ENCODE peak calls at places on chromosome 16, in nine cellular contexts. One of them, this sample, is unnamed.

GRCh38 chr16:9687737-9688319 is 494.4 kb downstream of the GRIN2A start:
- DNase-seq in testis: no peak
- DNase-seq in lower lobe of right lung: no peak
- DNase-seq in vagina: no peak
- DNase-seq in Peyer's patch: no peak
- DNase-seq in fibroblast of lung: no peak
- DNase-seq in A549: no peak
- DNase-seq in heart left ventricle: no peak
- DNase-seq in colonic mucosa: no peak
- DNase-seq in this sample: no peak

GRCh38 chr16:86515780-86516617 is 5.7 kb downstream of the FOXF1 start:
- DNase-seq in testis: no peak
- DNase-seq in lower lobe of right lung: no peak
- DNase-seq in vagina: no peak
- DNase-seq in Peyer's patch: peak; percentile 44
- DNase-seq in fibroblast of lung: no peak
- DNase-seq in A549: no peak
- DNase-seq in heart left ventricle: no peak
- DNase-seq in colonic mucosa: no peak
- DNase-seq in this sample: peak; percentile 20

GRCh38 chr16:48971571-48972071 is 310.0 kb downstream of the CBLN1 start:
- DNase-seq in testis: no peak
- DNase-seq in lower lobe of right lung: no peak
- DNase-seq in vagina: no peak
- DNase-seq in Peyer's patch: no peak
- DNase-seq in fibroblast of lung: no peak
- DNase-seq in A549: no peak
- DNase-seq in heart left ventricle: no peak
- DNase-seq in colonic mucosa: no peak
- DNase-seq in this sample: no peak

GRCh38 chr16:84864266-84864955 is 44.6 kb downstream of the CRISPLD2 start:
- DNase-seq in testis: peak; percentile 34
- DNase-seq in lower lobe of right lung: no peak
- DNase-seq in vagina: no peak
- DNase-seq in Peyer's patch: no peak
- DNase-seq in fibroblast of lung: no peak
- DNase-seq in A549: no peak
- DNase-seq in heart left ventricle: no peak
- DNase-seq in colonic mucosa: no peak
- DNase-seq in this sample: no peak

GRCh38 chr16:27226476-27226875 is 23.1 kb downstream of the KDM8 start:
- DNase-seq in testis: no peak
- DNase-seq in lower lobe of right lung: peak; percentile 44
- DNase-seq in vagina: no peak
- DNase-seq in Peyer's patch: peak; percentile 65
- DNase-seq in fibroblast of lung: no peak
- DNase-seq in A549: no peak
- DNase-seq in heart left ventricle: no peak
- DNase-seq in colonic mucosa: peak; percentile 63
- DNase-seq in this sample: peak; percentile 74

GRCh38 chr16:85192233-85192632 is 80.0 kb upstream of the CIBAR2 start:
- DNase-seq in testis: no peak
- DNase-seq in lower lobe of right lung: no peak
- DNase-seq in vagina: no peak
- DNase-seq in Peyer's patch: no peak
- DNase-seq in fibroblast of lung: no peak
- DNase-seq in A549: no peak
- DNase-seq in heart left ventricle: no peak
- DNase-seq in colonic mucosa: no peak
- DNase-seq in this sample: no peak

GRCh38 chr16:79006762-79007161 is 593.8 kb downstream of the MAF start:
- DNase-seq in testis: no peak
- DNase-seq in lower lobe of right lung: no peak
- DNase-seq in vagina: no peak
- DNase-seq in Peyer's patch: no peak
- DNase-seq in fibroblast of lung: no peak
- DNase-seq in A549: no peak
- DNase-seq in heart left ventricle: no peak
- DNase-seq in colonic mucosa: no peak
- DNase-seq in this sample: no peak

GRCh38 chr16:5056347-5056746 is 9.4 kb downstream of the C16orf89 start:
- DNase-seq in testis: peak; percentile 26
- DNase-seq in lower lobe of right lung: no peak
- DNase-seq in vagina: no peak
- DNase-seq in Peyer's patch: peak; percentile 54
- DNase-seq in fibroblast of lung: no peak
- DNase-seq in A549: peak; percentile 53
- DNase-seq in heart left ventricle: no peak
- DNase-seq in colonic mucosa: peak; percentile 46
- DNase-seq in this sample: peak; percentile 40

GRCh38 chr16:54456291-54456690 is 169.7 kb upstream of the IRX3 start:
- DNase-seq in testis: no peak
- DNase-seq in lower lobe of right lung: no peak
- DNase-seq in vagina: no peak
- DNase-seq in Peyer's patch: no peak
- DNase-seq in fibroblast of lung: no peak
- DNase-seq in A549: no peak
- DNase-seq in heart left ventricle: no peak
- DNase-seq in colonic mucosa: no peak
- DNase-seq in this sample: no peak

GRCh38 chr16:61148930-61149329 is 887.3 kb downstream of the CDH8 start:
- DNase-seq in testis: no peak
- DNase-seq in lower lobe of right lung: no peak
- DNase-seq in vagina: no peak
- DNase-seq in Peyer's patch: no peak
- DNase-seq in fibroblast of lung: no peak
- DNase-seq in A549: peak; percentile 7
- DNase-seq in heart left ventricle: no peak
- DNase-seq in colonic mucosa: no peak
- DNase-seq in this sample: no peak

GRCh38 chr16:67811899-67812298 is 5.2 kb downstream of the TSNAXIP1 start:
- DNase-seq in testis: no peak
- DNase-seq in lower lobe of right lung: no peak
- DNase-seq in vagina: no peak
- DNase-seq in Peyer's patch: no peak
- DNase-seq in fibroblast of lung: no peak
- DNase-seq in A549: no peak
- DNase-seq in heart left ventricle: no peak
- DNase-seq in colonic mucosa: no peak
- DNase-seq in this sample: no peak

GRCh38 chr16:60991886-60992285 is 1044.4 kb downstream of the CDH8 start:
- DNase-seq in testis: no peak
- DNase-seq in lower lobe of right lung: no peak
- DNase-seq in vagina: no peak
- DNase-seq in Peyer's patch: no peak
- DNase-seq in fibroblast of lung: no peak
- DNase-seq in A549: no peak
- DNase-seq in heart left ventricle: no peak
- DNase-seq in colonic mucosa: no peak
- DNase-seq in this sample: no peak

GRCh38 chr16:11493531-11493929 is 93.2 kb downstream of the LITAF start:
- DNase-seq in testis: peak; percentile 27
- DNase-seq in lower lobe of right lung: no peak
- DNase-seq in vagina: no peak
- DNase-seq in Peyer's patch: no peak
- DNase-seq in fibroblast of lung: no peak
- DNase-seq in A549: no peak
- DNase-seq in heart left ventricle: no peak
- DNase-seq in colonic mucosa: no peak
- DNase-seq in this sample: no peak

DNA sequence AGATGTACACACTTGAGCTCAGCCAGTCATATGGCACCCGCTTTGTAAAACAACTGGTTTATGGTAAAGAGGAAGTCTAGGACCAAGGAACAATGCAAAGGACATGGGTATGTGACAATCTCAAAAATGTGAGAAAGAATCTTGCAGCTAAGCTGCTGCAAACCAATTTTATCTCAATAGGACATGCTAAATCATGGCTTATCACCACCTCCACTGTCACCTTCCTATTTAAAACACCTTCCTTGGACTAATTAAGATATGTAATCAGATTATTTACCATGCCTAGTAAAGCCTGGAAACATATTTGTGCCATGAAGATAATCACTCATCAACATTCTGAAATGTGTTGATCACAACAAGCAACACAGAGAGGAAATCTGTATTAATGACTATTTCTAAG is 622.7 kb downstream of the CDH11 start:
- DNase-seq in testis: no peak
- DNase-seq in lower lobe of right lung: no peak
- DNase-seq in vagina: no peak
- DNase-seq in Peyer's patch: no peak
- DNase-seq in fibroblast of lung: no peak
- DNase-seq in A549: no peak
- DNase-seq in heart left ventricle: no peak
- DNase-seq in colonic mucosa: no peak
- DNase-seq in this sample: no peak
- H3K4me1 ChIP-seq in testis: no peaks in the 10 kb centered on the region
- H3K4me1 ChIP-seq in lower lobe of right lung: no peaks in the 10 kb centered on the region
- H3K4me1 ChIP-seq in vagina: no peaks in the 10 kb centered on the region
- H3K4me1 ChIP-seq in Peyer's patch: no peaks in the 10 kb centered on the region
- H3K4me1 ChIP-seq in fibroblast of lung: no peaks in the 10 kb centered on the region
- H3K4me1 ChIP-seq in A549: no peaks in the 10 kb centered on the region
- H3K4me1 ChIP-seq in heart left ventricle: no peaks in the 10 kb centered on the region
- H3K4me1 ChIP-seq in colonic mucosa: no peaks in the 10 kb centered on the region
- H3K4me1 ChIP-seq in this sample: no peaks in the 10 kb centered on the region

DNA sequence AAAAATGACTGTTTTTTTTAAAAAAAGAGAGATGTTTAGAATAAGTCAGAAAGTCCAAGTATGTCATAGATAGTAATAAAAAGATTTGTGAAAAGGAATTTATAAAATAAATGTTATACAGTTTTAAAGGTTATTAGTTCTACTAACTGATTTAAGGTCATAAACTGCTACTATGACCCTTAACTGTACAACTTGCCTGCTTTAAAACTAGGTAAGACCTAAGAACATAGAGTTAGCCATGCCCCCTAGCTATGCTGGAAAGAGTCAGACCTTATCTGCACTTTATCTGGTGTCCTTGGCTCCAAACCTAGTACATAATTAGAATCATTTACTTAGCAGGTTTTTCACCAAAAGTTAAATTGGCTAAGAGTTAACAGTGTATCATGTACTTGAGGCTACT is 23.5 kb upstream of the SLC6A2 start:
- DNase-seq in testis: no peak
- DNase-seq in lower lobe of right lung: no peak
- DNase-seq in vagina: no peak
- DNase-seq in Peyer's patch: no peak
- DNase-seq in fibroblast of lung: no peak
- DNase-seq in A549: no peak
- DNase-seq in heart left ventricle: no peak
- DNase-seq in colonic mucosa: no peak
- DNase-seq in this sample: no peak
- TF ChIP-seq CTCF in testis: no peak
- TF ChIP-seq CTCF in lower lobe of right lung: no peak
- TF ChIP-seq CTCF in vagina: no peak
- TF ChIP-seq CTCF in Peyer's patch: no peak
- TF ChIP-seq CTCF in fibroblast of lung: no peak
- TF ChIP-seq CTCF in A549: no peak
- TF ChIP-seq CTCF in heart left ventricle: no peak
- TF ChIP-seq CTCF in colonic mucosa: no peak
- TF ChIP-seq CTCF in this sample: no peak

DNA sequence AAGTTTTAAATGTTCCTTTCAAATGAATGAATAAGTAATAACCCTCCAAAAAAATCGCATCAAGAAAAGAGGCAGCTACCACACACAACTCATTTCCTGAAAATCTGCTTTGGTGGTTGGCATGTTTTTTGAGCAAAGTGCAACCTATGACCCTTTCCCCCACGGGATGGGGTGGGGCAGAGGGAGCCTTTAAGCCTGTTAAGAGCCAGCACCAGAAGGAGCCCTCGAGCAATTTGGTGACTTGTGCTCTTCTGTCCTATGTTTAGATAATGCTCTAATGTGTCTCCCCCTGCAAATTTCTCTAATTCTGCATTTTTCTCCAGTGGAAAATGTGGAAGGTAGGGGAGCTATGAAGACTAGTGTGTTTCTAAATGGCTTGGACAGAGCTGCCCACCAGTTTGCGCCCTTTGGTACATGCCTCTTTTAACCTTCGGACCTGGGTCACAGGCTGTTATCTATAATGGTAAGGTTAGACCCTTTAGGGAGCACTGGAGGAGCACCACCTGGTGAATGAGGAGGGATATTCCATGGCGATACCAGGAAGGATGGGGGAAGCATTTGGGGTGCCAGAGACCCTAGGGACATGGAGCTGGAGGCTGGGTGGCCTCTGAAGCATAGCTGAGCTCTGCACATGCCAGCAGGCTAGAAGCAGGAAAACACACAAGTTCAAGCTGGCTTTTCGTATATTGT is 1.6 kb downstream of the PYCARD start:
- DNase-seq in testis: no peak
- DNase-seq in lower lobe of right lung: no peak
- DNase-seq in vagina: no peak
- DNase-seq in Peyer's patch: no peak
- DNase-seq in fibroblast of lung: peak; percentile 39
- DNase-seq in A549: peak; percentile 49
- DNase-seq in heart left ventricle: no peak
- DNase-seq in colonic mucosa: peak; percentile 68
- DNase-seq in this sample: no peak
- H3K4me3 ChIP-seq in testis: no peak overlapping the region
- H3K4me3 ChIP-seq in lower lobe of right lung: peak overlapping the region; percentile 99
- H3K4me3 ChIP-seq in vagina: peak overlapping the region; percentile 57
- H3K4me3 ChIP-seq in Peyer's patch: no peak overlapping the region
- H3K4me3 ChIP-seq in fibroblast of lung: peak overlapping the region; percentile 65
- H3K4me3 ChIP-seq in A549: no peak overlapping the region
- H3K4me3 ChIP-seq in heart left ventricle: no peak overlapping the region
- H3K4me3 ChIP-seq in colonic mucosa: peak overlapping the region; percentile 82
- H3K4me3 ChIP-seq in this sample: no peak overlapping the region

GRCh38 chr16:1536601-1537000 is 3.1 kb downstream of the TMEM204 start:
- DNase-seq in testis: no peak
- DNase-seq in lower lobe of right lung: no peak
- DNase-seq in vagina: no peak
- DNase-seq in Peyer's patch: no peak
- DNase-seq in fibroblast of lung: no peak
- DNase-seq in A549: no peak
- DNase-seq in heart left ventricle: no peak
- DNase-seq in colonic mucosa: no peak
- DNase-seq in this sample: peak; percentile 43
- H3K4me1 ChIP-seq in testis: peaks cover 28% of the 10 kb centered on the region
- H3K4me1 ChIP-seq in lower lobe of right lung: peaks cover 64% of the 10 kb centered on the region
- H3K4me1 ChIP-seq in vagina: peaks cover 62% of the 10 kb centered on the region
- H3K4me1 ChIP-seq in Peyer's patch: peaks cover 34% of the 10 kb centered on the region
- H3K4me1 ChIP-seq in fibroblast of lung: peaks cover 24% of the 10 kb centered on the region
- H3K4me1 ChIP-seq in A549: no peaks in the 10 kb centered on the region
- H3K4me1 ChIP-seq in heart left ventricle: peaks cover 5% of the 10 kb centered on the region
- H3K4me1 ChIP-seq in colonic mucosa: no peaks in the 10 kb centered on the region
- H3K4me1 ChIP-seq in this sample: no peaks in the 10 kb centered on the region

DNA sequence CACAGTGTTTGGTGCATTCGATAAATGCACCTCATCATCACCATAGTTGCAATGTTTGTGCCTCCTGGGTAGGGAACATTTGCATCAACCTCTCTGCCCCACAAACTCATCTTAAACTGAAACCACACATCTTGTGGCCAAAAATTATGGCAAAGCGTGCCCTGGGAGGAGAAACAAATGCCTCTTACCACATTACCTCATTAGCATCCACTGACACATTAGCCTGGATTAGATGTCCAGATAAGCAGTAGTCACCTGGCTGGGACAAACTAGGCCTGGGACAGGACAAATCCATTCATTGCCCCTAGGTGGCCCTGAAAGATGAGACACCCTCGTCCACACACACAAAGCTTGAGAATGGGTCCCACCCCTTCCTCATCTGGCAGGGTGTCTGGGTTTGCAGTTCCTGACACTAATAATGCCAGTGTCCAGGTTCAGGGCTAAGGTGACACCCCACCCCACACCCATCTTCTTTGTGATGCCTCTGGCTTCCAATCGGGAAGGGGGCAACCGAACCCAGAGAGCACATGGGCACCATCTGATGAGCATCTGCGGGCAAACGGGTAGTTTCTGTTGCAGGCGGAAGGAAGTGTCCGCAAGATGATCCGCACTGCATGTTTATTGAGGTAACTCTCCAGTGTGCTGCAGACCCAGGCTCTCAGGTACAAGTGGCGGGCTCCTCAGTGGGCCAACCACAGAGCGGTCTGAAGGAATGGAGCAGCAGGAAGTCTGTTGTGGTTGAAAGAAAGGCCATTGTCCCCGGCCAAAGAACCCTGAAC is 8.6 kb downstream of the XYLT1 start:
- DNase-seq in testis: no peak
- DNase-seq in lower lobe of right lung: no peak
- DNase-seq in vagina: no peak
- DNase-seq in Peyer's patch: no peak
- DNase-seq in fibroblast of lung: no peak
- DNase-seq in A549: no peak
- DNase-seq in heart left ventricle: no peak
- DNase-seq in colonic mucosa: no peak
- DNase-seq in this sample: peak; percentile 49
- TF ChIP-seq CTCF in testis: no peak
- TF ChIP-seq CTCF in lower lobe of right lung: no peak
- TF ChIP-seq CTCF in vagina: no peak
- TF ChIP-seq CTCF in Peyer's patch: no peak
- TF ChIP-seq CTCF in fibroblast of lung: no peak
- TF ChIP-seq CTCF in A549: no peak
- TF ChIP-seq CTCF in heart left ventricle: no peak
- TF ChIP-seq CTCF in colonic mucosa: no peak
- TF ChIP-seq CTCF in this sample: no peak

This sample was measured in mucosa of descending colon.